ENCODE peak calls at places on chromosomes 2 and 18, in eight cellular contexts. X is HT1080; G is ureter; D is effector CD4-positive, alpha-beta T cell; Z is WTC11; J is activated CD8-positive, alpha-beta memory T cell treated with anti-CD3 and anti-CD28 coated beads for 4 hours; A is left cardiac atrium; E is left kidney. O is an unnamed sample.

GRCh38 chr2:106193491-106193976 is 567 bp downstream of the UXS1 start:
- DNase-seq in A (peak), J (no peak), X (peak), Z (peak), D (no peak), G (no peak), E (no peak), O (peak)

GRCh38 chr18:41077076-41077475 is 878.0 kb upstream of the PIK3C3 start:
- DNase-seq in D (no peak), A (no peak), X (peak), G (no peak), J (no peak), E (no peak), Z (no peak), O (no peak)

GRCh38 chr2:98608962-98609604 is 694 bp downstream of the UNC50 start:
- DNase-seq in X (no peak), A (peak), D (no peak), Z (peak), J (no peak), E (peak), G (no peak), O (peak)

GRCh38 chr2:160293401-160293911 is 93.4 kb upstream of the ITGB6 start:
- DNase-seq in Z (no peak), G (no peak), J (no peak), X (peak), A (peak), D (no peak), E (peak), O (peak)

GRCh38 chr2:46915281-46915810 is at the start of gene MCFD2:
- DNase-seq in E (no peak), G (no peak), Z (no peak), D (no peak), X (no peak), A (peak), J (no peak), O (no peak)

GRCh38 chr2:237695201-237695780 is 67.9 kb downstream of the LRRFIP1 start:
- DNase-seq in G (no peak), X (peak), J (no peak), Z (no peak), A (no peak), E (no peak), D (peak), O (no peak)

GRCh38 chr18:50427896-50428295 is 53.0 kb downstream of the SKA1 start:
- DNase-seq in J (no peak), D (no peak), Z (no peak), E (no peak), G (no peak), X (no peak), A (no peak), O (no peak)

GRCh38 chr2:188042412-188042811 is 249.3 kb upstream of the GULP1 start:
- DNase-seq in Z (no peak), X (peak), E (no peak), A (no peak), G (no peak), D (no peak), J (no peak), O (peak)

GRCh38 chr2:166382-166781 is 97.5 kb downstream of the SH3YL1 start:
- DNase-seq in X (no peak), A (no peak), E (no peak), J (no peak), Z (no peak), G (no peak), D (no peak), O (no peak)

GRCh38 chr2:240954436-240955305 is 43.7 kb upstream of the SNED1 start:
- DNase-seq in Z (no peak), A (no peak), D (no peak), E (no peak), G (no peak), X (no peak), J (no peak), O (no peak)